ENCODE peak calls at places on chromosomes 2 and 18, in four cellular contexts. K is neural progenitor cell, N is SK-N-SH, C is GM23248. P is an unnamed sample.

GRCh38 chr18:76256897-76257500 is 238.0 kb downstream of the ZNF516 start:
- DNase-seq in C (peak; percentile 76), N (peak; percentile 42), K (peak; percentile 70), P (peak; percentile 64)

GRCh38 chr18:55455938-55456337 is 132.1 kb downstream of the TCF4 start:
- DNase-seq in C (no peak), N (no peak), K (no peak), P (no peak)

GRCh38 chr18:48629730-48630324 is 91.0 kb downstream of the CTIF start:
- DNase-seq in N (peak; percentile 41), C (peak; percentile 98), K (no peak), P (no peak)

GRCh38 chr2:231057590-231057989 is 923 bp downstream of the PSMD1 start:
- DNase-seq in K (peak; percentile 26), N (no peak), C (peak; percentile 64), P (no peak)

GRCh38 chr2:179917272-179917671 is 55.9 kb upstream of the ZNF385B start:
- DNase-seq in N (no peak), C (peak; percentile 81), K (no peak), P (no peak)

GRCh38 chr2:191114403-191114886 is 36.3 kb downstream of the STAT4 start:
- DNase-seq in C (peak; percentile 45), K (no peak), N (no peak), P (peak; percentile 64)

GRCh38 chr2:98578231-98578630 is 30.1 kb downstream of the COA5 start:
- DNase-seq in C (no peak), N (no peak), K (no peak), P (no peak)

GRCh38 chr18:61957801-61958516 is 65.2 kb upstream of the RNF152 start:
- DNase-seq in N (no peak), K (no peak), C (no peak), P (no peak)

GRCh38 chr18:9437049-9437448 is 38.3 kb upstream of the RALBP1 start:
- DNase-seq in C (peak; percentile 46), N (no peak), K (no peak), P (no peak)

GRCh38 chr2:69985684-69986083 is 24.3 kb upstream of the ASPRV1 start:
- DNase-seq in C (no peak), K (no peak), N (no peak), P (no peak)

GRCh38 chr18:13548944-13549878 is 177.1 kb downstream of the FAM210A start:
- DNase-seq in K (no peak), C (no peak), N (no peak), P (no peak)

DNA sequence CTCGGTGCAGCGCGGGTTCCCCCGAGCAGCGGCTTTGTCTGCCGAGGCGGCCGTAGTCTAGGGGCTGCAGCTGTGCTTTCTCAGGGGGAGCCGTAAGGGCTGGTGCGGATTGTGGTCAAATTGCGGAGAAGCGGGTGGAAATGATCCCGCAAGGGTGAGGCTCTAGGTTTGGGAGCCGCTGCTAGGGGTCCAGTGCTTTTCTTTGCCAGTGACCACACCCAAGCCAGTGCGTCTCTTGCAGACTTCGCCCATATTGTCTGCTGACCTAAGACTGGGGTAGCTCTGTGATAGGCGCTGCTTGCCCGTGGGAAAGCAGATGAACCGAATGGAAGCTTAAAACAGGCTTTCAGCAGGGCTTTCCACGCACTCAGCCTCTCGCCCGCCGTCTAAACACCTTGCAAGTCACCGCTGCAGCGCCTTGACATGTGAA is 2.1 kb downstream of the DPYSL5 start:
- DNase-seq in C (no peak), K (peak; percentile 68), N (no peak), P (no peak)
- TF ChIP-seq EZH2phosphoT487 in C (no peak), K (no peak), N (no peak), P (no peak)

DNA sequence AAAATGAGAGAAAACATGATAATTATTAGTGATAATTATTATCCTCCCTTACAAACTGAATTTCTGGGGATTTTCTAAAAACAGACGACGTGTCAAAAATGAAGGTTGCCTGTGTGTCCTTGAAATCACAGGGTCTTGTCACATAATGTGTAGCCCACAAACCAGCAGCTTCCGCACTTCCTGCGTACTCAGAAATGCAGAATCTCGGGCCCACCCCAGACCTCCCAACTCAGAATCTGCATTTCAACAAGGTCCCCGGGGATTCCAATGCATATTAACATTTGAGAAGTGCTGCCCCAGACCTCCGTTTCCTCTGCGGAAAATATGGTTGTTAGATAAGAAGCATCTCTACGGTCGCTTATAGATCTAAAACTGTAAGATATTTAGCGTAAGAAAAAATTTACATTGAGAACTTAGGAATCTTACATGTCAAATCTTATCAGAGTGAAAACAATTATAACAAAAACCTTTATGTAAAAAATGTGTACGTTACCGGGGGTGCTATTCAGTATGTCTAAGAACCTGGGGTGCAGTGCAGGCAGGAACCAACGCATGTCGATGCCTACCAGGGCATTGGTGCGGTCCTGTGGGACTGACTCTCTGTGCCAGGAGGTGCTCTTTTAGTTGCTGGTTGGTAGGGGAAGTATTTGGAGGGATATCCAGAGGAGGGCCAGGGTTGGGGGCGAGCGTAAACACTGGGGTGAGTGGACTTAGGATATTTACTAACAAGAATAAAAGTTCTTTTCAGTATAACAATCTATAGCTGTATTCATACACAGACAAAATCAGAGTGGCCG is 15.2 kb downstream of the CDKL4 start:
- DNase-seq in N (no peak), C (peak; percentile 10), K (peak; percentile 37), P (no peak)
- H3K4me3 ChIP-seq in N (no peak overlapping the region), C (peak overlapping the region; percentile 46), K (peak overlapping the region; percentile 47), P (no peak overlapping the region)

GRCh38 chr2:201938816-201939180 is 94.9 kb upstream of the FZD7 start:
- DNase-seq in C (no peak), N (no peak), K (no peak), P (no peak)
- H3K9me3 ChIP-seq in C (no peaks in the 10 kb centered on the region), N (no peaks in the 10 kb centered on the region), K (no peaks in the 10 kb centered on the region), P (no peaks in the 10 kb centered on the region)

DNA sequence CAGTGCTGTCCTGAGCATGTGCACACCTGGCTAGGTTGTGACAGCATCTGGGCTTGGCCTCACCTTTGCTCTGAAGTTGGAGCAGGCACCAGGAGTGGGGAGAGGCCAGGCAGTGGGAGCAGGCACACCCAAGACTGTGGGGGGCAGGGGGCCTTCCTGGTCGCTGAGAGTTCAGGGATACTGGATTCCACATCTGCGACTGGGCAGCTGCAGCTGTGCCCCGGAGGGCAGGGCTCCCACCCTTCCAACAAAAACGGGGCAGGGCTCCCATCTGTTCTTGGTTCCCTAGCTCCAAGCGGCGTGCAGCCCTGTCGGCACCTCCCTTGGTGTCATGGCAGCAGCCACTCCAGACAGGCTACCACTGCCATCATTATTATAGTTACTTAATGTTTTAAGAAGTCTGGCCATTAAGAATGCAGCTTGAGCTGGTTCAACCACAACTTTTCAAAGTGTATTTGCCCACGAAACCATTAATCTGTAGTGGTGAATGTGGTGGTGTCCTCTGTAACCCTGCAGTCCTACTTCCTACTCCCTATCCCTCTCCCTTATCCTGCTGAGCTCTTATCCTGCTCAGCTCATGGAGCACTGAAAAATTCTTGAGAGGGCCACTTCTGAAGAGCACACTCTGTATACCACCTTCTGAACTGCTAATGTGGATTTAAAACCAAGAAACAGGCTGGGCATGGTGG is 48.0 kb upstream of the RAB1A start:
- DNase-seq in K (no peak), N (no peak), C (no peak), P (no peak)
- TF ChIP-seq EZH2phosphoT487 in K (no peak), N (no peak), C (no peak), P (no peak)

GRCh38 chr2:40020997-40021396 is 241.9 kb upstream of the THUMPD2 start:
- DNase-seq in K (no peak), C (no peak), N (no peak), P (no peak)
- H3K4me3 ChIP-seq in K (no peak overlapping the region), C (no peak overlapping the region), N (no peak overlapping the region), P (no peak overlapping the region)

GRCh38 chr18:1094408-1094807 is 189.7 kb downstream of the ADCYAP1 start:
- DNase-seq in K (no peak), N (no peak), C (peak; percentile 53), P (no peak)

GRCh38 chr18:1092228-1092627 is 187.6 kb downstream of the ADCYAP1 start:
- DNase-seq in K (peak; percentile 39), N (no peak), C (no peak), P (peak; percentile 19)

DNA sequence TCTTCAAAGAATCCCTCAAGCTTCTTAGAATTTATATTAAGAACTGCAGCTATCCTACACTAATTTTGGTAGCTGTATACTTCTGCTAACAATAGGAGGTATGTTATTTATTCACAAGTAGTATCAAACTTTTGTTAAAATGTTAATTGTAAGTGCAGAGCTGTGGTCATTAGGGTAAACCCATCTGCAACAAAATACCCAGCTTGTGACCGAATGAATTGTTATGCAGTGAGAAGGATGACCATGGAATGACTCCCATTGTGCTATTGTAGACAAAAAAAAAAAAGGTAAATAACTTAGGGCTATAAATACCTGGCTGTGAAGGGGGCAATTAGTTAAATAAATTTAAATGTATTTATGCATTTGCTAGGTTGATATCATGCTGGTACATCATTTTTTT is 186.1 kb downstream of the ADCYAP1 start:
- DNase-seq in N (no peak), C (no peak), K (no peak), P (no peak)
- H3K9me3 ChIP-seq in N (no peaks in the 10 kb centered on the region), C (no peaks in the 10 kb centered on the region), K (peaks cover 12% of the 10 kb centered on the region), P (no peaks in the 10 kb centered on the region)

GRCh38 chr2:18402-19271 is 27.7 kb downstream of the FAM110C start:
- DNase-seq in C (no peak), N (peak; percentile 42), K (peak; percentile 12), P (no peak)

GRCh38 chr2:24122-24521 is 22.2 kb downstream of the FAM110C start:
- DNase-seq in N (no peak), C (no peak), K (no peak), P (peak; percentile 58)

GRCh38 chr2:23283-23682 is 23.0 kb downstream of the FAM110C start:
- DNase-seq in K (no peak), N (no peak), C (no peak), P (no peak)

DNA sequence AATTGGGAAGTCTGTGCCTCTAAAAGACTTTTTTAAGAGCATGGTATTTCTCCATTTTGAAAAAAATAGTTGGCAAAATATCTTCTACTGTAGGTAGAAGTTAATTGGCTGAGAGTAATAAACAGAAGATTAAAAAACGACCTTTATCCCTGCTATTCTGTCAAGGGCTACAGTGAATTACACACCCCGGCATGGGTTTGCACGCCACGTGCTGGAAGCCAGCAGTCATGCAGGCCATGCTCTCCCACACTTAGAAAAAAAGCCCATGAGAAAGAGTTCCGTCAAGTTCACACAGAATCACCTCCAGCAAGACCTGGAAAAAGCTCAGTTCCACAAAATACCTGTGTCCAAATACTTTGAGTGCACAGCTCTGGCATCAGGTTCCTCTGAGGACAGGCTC is 26.8 kb downstream of the FAM110C start:
- DNase-seq in C (no peak), K (no peak), N (no peak), P (no peak)
- TF ChIP-seq EZH2phosphoT487 in C (no peak), K (no peak), N (no peak), P (no peak)

P was measured in MM.1S.